ENCODE peak calls at places on chromosomes 1 and 21, in eight cellular contexts. R, L, H, I, G, Q, N and A are unnamed samples.

GRCh38 chr1:86154581-86155060 is 2.0 kb downstream of the COL24A1 start:
- DNase-seq in R (peak), L (peak), H (no peak), I (peak), G (no peak), Q (no peak), N (no peak), A (no peak)

GRCh38 chr1:180632326-180633088 is 685 bp downstream of the XPR1 start:
- DNase-seq in R (peak), L (no peak), H (no peak), I (peak), G (peak), Q (peak), N (no peak), A (no peak)

GRCh38 chr1:185984113-185984836 is 250.1 kb downstream of the HMCN1 start:
- DNase-seq in R (no peak), L (no peak), H (no peak), I (no peak), G (no peak), Q (no peak), N (no peak), A (no peak)

GRCh38 chr1:14538335-14538734 is 60.1 kb upstream of the KAZN start:
- DNase-seq in R (no peak), L (no peak), H (no peak), I (no peak), G (peak), Q (no peak), N (no peak), A (no peak)

GRCh38 chr21:35226960-35227741 is 178.0 kb upstream of the RUNX1 start:
- DNase-seq in R (no peak), L (no peak), H (peak), I (no peak), G (no peak), Q (peak), N (no peak), A (no peak)

GRCh38 chr1:162206749-162207635 is 137.5 kb downstream of the NOS1AP start:
- DNase-seq in R (no peak), L (no peak), H (no peak), I (peak), G (no peak), Q (no peak), N (no peak), A (no peak)

GRCh38 chr21:41500931-41501381 is 7.0 kb downstream of the TMPRSS2 start:
- DNase-seq in R (no peak), L (no peak), H (no peak), I (no peak), G (no peak), Q (no peak), N (no peak), A (no peak)

GRCh38 chr1:174262747-174263241 is 103.5 kb downstream of the RABGAP1L start:
- DNase-seq in R (no peak), L (peak), H (no peak), I (peak), G (peak), Q (no peak), N (no peak), A (peak)

GRCh38 chr21:29298348-29299045 is at the start of gene BACH1:
- DNase-seq in R (peak), L (peak), H (peak), I (peak), G (peak), Q (peak), N (peak), A (peak)

GRCh38 chr1:192747305-192747704 is 61.5 kb upstream of the RGS2 start:
- DNase-seq in R (no peak), L (peak), H (no peak), I (no peak), G (no peak), Q (no peak), N (no peak), A (no peak)

GRCh38 chr1:209688746-209689234 is 13.6 kb downstream of the G0S2 start:
- DNase-seq in R (no peak), L (peak), H (no peak), I (no peak), G (no peak), Q (no peak), N (no peak), A (peak)

GRCh38 chr1:184567648-184568047 is 180.8 kb downstream of the C1orf21 start:
- DNase-seq in R (no peak), L (peak), H (no peak), I (no peak), G (no peak), Q (no peak), N (no peak), A (no peak)

GRCh38 chr1:239112092-239112491 is 274.3 kb upstream of the CHRM3 start:
- DNase-seq in R (no peak), L (no peak), H (no peak), I (no peak), G (no peak), Q (no peak), N (no peak), A (no peak)

GRCh38 chr1:3598522-3599285 is 12.6 kb downstream of the MEGF6 start:
- DNase-seq in R (peak), L (no peak), H (no peak), I (no peak), G (no peak), Q (no peak), N (no peak), A (no peak)

DNA sequence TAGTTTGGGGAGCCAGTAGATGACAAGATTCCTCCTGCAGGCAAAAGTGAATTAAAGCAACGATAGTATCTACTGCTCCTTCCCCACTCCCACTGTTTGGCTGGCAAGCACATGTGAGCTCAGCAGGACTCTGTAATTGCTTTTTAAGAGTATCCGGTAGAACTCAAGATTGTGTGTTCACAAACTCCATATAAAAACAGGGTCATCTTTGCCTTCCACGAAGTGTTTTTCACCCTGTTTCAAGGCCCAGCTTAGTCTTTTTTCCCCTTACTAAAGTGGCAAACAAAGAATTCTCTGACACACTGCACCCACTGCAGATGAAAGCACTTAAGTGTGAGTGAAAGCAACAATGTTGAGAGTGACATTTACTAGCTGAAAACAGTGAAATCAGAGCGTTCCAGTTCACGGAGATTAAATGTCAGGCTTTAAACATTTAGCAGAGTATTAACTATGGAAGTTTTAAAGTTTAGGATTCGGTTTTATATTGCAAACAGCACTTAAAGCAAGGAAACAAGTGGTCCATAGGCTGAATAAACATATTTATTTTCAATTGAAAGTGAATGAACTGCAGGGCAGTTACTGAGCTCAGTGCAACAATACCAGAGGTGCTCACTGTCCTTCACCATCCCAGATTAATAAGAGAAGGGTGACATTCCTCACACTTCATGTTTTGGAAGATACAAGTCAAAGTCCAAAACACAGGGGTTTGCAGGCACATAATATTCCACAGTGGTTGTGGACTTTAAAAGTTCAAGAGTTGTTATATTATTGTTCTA is 69.9 kb downstream of the ALG14 start:
- DNase-seq in R (no peak), L (peak), H (no peak), I (peak), G (peak), Q (no peak), N (no peak), A (no peak)
- H3K4me3 ChIP-seq in R (no peak), L (no peak), H (no peak), I (no peak), G (no peak), Q (no peak), N (peak), A (no peak)

DNA sequence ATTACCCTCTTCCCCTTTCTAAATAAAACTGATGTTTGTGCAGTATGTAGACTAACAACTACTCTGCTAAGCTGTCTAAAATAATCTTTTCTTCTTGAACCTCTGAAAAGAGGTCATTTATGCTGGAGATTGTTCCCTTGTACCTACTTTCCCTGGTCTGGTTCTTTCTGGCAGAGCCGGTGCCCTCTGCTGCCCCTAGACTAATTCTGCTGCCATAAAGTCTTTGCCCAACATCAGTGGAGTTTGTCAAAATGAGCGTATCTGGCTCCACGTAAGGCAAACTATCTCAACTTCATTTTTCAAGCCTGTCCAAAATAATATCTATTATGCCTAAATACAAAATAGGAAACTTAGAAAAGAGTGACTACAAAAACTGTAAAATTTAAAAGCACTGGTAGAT is 30.9 kb upstream of the ANGPTL7 start:
- DNase-seq in R (no peak), L (no peak), H (no peak), I (no peak), G (no peak), Q (no peak), N (no peak), A (no peak)
- H3K27ac ChIP-seq in R (no peak), L (peak), H (no peak), I (no peak), G (no peak), Q (no peak), N (peak), A (peak)

DNA sequence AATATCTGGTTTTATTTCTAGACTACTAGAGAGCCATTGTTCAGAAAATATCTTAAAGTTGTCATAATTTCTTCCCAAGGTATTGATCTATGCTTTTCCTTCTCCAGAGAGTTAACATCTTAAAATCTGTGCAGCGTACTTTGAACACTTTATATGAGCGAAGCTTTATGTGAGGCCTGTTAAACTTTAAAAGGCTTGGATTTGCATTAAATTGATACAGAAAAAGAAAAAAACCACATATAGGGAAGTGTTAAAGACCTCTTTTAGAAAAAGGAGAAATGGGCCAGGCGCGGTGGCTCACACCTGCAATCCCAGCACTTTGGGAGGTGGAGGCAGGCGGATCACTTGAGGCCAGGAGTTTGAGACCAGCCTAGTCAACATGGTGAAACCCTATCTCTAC is 59.2 kb upstream of the MORC3 start:
- DNase-seq in R (no peak), L (no peak), H (no peak), I (no peak), G (no peak), Q (no peak), N (no peak), A (no peak)
- H3K4me3 ChIP-seq in R (peak), L (no peak), H (peak), I (no peak), G (peak), Q (peak), N (peak), A (peak)

GRCh38 chr1:206655471-206655882 is 20.1 kb downstream of the DYRK3 start:
- DNase-seq in R (no peak), L (no peak), H (no peak), I (peak), G (no peak), Q (no peak), N (no peak), A (no peak)
- H3K27ac ChIP-seq in R (no peak), L (no peak), H (no peak), I (peak), G (no peak), Q (no peak), N (peak), A (no peak)

DNA sequence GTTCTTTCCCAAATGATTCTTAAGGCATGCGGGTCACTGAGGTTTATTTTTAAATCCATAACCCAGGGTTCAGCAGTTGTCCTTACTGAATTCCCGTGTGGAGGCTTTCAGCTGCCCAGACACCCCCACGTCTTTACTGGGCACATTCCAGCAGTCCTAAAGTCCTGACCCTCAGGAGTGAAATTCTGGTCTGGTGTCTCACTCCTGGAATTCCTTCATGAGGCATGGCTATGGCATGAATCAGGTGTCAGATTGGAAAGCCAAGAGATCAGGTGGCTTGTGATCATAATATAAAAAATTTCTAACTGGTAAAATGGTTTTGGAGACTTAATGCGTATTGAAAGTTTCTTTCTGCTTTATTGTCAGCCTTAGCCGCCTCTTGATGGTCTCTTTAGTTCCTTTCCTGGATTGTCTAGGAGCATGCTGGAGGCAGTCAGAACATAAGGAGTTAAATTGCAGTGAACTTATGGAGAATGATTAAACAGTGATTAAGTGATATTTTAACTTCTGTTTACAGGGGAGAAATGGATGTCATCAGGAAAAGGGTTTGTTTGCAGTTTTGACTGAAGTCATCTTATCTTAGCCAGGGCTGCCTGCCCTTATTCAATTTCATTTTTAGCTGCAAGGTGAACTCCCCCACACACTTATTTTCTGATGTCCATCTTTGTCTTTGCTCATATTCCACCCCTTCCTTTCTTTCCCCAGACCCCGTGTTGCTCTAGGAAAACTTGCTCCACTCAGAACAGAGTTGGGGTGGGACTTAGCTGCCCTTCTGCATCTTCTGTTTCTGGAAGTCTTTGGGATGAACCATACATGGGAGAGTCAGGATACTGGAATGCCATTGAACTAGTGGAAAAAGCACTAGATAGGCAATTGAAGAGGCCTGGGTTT is 25.7 kb upstream of the MACF1 start:
- DNase-seq in R (no peak), L (peak), H (no peak), I (no peak), G (peak), Q (no peak), N (no peak), A (peak)
- H3K4me3 ChIP-seq in R (no peak), L (no peak), H (no peak), I (no peak), G (no peak), Q (no peak), N (no peak), A (no peak)

GRCh38 chr1:112393634-112393976 is 2.4 kb upstream of the CTTNBP2NL start:
- DNase-seq in R (no peak), L (no peak), H (no peak), I (peak), G (no peak), Q (no peak), N (no peak), A (no peak)
- H3K27ac ChIP-seq in R (peak), L (peak), H (no peak), I (peak), G (no peak), Q (no peak), N (peak), A (peak)

GRCh38 chr1:108590436-108590835 is 30.5 kb downstream of the EEIG2 start:
- DNase-seq in R (no peak), L (peak), H (no peak), I (peak), G (no peak), Q (no peak), N (no peak), A (no peak)
- H3K4me3 ChIP-seq in R (no peak), L (no peak), H (peak), I (no peak), G (no peak), Q (no peak), N (peak), A (no peak)

GRCh38 chr1:47437518-47438320 is at the start of gene FOXD2:
- DNase-seq in R (peak), L (peak), H (peak), I (peak), G (peak), Q (peak), N (peak), A (peak)
- H3K27ac ChIP-seq in R (peak), L (peak), H (peak), I (no peak), G (peak), Q (peak), N (peak), A (peak)

DNA sequence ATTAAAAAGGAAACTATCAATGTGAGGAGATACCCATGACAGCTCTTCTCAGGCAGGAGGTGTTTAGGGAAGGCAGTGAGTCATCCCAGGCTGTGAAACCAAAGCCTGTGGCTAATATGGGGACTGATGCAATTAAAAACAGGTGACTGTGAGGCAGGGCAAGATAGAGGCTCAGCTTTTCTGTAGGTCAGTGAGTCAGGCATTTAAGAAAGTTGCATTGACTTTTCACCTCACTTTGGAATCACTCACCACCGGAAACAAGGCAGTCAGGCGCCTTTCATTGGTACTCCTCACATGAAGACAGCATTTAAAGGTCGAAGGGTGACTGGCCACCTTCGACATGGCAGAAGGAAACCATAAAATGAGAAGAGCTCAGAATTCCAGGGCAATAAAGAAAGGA is 54.5 kb downstream of the PAPPA2 start:
- DNase-seq in R (no peak), L (no peak), H (no peak), I (no peak), G (no peak), Q (no peak), N (no peak), A (no peak)
- H3K4me3 ChIP-seq in R (no peak), L (no peak), H (no peak), I (no peak), G (no peak), Q (no peak), N (no peak), A (no peak)

GRCh38 chr1:59219926-59220325 is 77.0 kb upstream of the FGGY start:
- DNase-seq in R (no peak), L (peak), H (no peak), I (no peak), G (no peak), Q (no peak), N (no peak), A (no peak)

GRCh38 chr1:59215766-59216291 is 81.1 kb upstream of the FGGY start:
- DNase-seq in R (no peak), L (no peak), H (no peak), I (no peak), G (no peak), Q (no peak), N (no peak), A (no peak)

GRCh38 chr1:59214764-59215208 is 82.1 kb upstream of the FGGY start:
- DNase-seq in R (peak), L (peak), H (no peak), I (no peak), G (no peak), Q (no peak), N (no peak), A (peak)

GRCh38 chr1:59220356-59220755 is 76.5 kb upstream of the FGGY start:
- DNase-seq in R (no peak), L (no peak), H (no peak), I (no peak), G (no peak), Q (no peak), N (no peak), A (no peak)

GRCh38 chr1:59218521-59219236 is 78.2 kb upstream of the FGGY start:
- DNase-seq in R (no peak), L (peak), H (no peak), I (no peak), G (no peak), Q (no peak), N (no peak), A (no peak)
- H3K27ac ChIP-seq in R (no peak), L (peak), H (no peak), I (no peak), G (no peak), Q (no peak), N (no peak), A (no peak)